ENCODE peak calls at places on chromosomes 16 and 17, in four cellular contexts. A is activated CD4-positive, CD25-positive, alpha-beta regulatory T cell; J is HT1080; U is AG10803. W is an unnamed sample.

GRCh38 chr17:35448214-35448898 is at the start of gene SLFN13:
- DNase-seq in U (peak), A (peak), J (peak), W (peak)

GRCh38 chr17:31425646-31426045 is 34.2 kb downstream of the RAB11FIP4 start:
- DNase-seq in A (no peak), U (no peak), J (no peak), W (no peak)

GRCh38 chr16:53803451-53803850 is 99.5 kb downstream of the FTO start:
- DNase-seq in A (no peak), U (no peak), J (no peak), W (no peak)

GRCh38 chr17:19830061-19830460 is 37.7 kb downstream of the ULK2 start:
- DNase-seq in J (no peak), U (peak), A (no peak), W (no peak)

GRCh38 chr16:12677472-12677871 is 126.2 kb downstream of the CPPED1 start:
- DNase-seq in U (no peak), A (no peak), J (no peak), W (no peak)

GRCh38 chr17:50579399-50579798 is 18.9 kb downstream of the CACNA1G start:
- DNase-seq in J (no peak), A (no peak), U (no peak), W (no peak)

GRCh38 chr17:11986939-11987329 is 10.3 kb downstream of the ZNF18 start:
- DNase-seq in U (peak), A (no peak), J (peak), W (no peak)

GRCh38 chr17:57914274-57915147 is 40.7 kb downstream of the CUEDC1 start:
- DNase-seq in U (no peak), A (no peak), J (no peak), W (no peak)

GRCh38 chr16:80208750-80209149 is 332.0 kb upstream of the DYNLRB2 start:
- DNase-seq in U (no peak), J (no peak), A (no peak), W (no peak)

GRCh38 chr16:88764913-88765349 is 20.1 kb downstream of the PIEZO1 start:
- DNase-seq in U (no peak), J (no peak), A (no peak), W (no peak)

GRCh38 chr16:53129281-53130192 is 74.7 kb downstream of the CHD9 start:
- DNase-seq in U (peak), A (no peak), J (no peak), W (no peak)

GRCh38 chr16:66266436-66267286 is 99.8 kb upstream of the CDH5 start:
- DNase-seq in A (no peak), J (no peak), U (peak), W (peak)

GRCh38 chr17:79294459-79295071 is 219.9 kb downstream of the ENGASE start:
- DNase-seq in J (peak), A (no peak), U (peak), W (peak)

GRCh38 chr17:80034977-80035686 is 540 bp downstream of the TBC1D16 start:
- DNase-seq in J (peak), U (peak), A (no peak), W (no peak)

GRCh38 chr17:59652119-59652518 is 32.4 kb downstream of the CLTC start:
- DNase-seq in U (peak), A (no peak), J (peak), W (no peak)

GRCh38 chr16:27377666-27378485 is 24.1 kb upstream of the IL21R start:
- DNase-seq in J (no peak), U (no peak), A (no peak), W (no peak)

GRCh38 chr17:72974605-72975232 is 117.8 kb downstream of the SLC39A11 start:
- DNase-seq in U (no peak), J (peak), A (no peak), W (no peak)

GRCh38 chr16:26524831-26525230 is 541.9 kb upstream of the C16orf82 start:
- DNase-seq in J (no peak), A (no peak), U (no peak), W (no peak)

W was measured in sciatic nerve.